ENCODE peak calls at places on chromosomes 1 and 21, in eight cellular contexts. I is nephron progenitor cell, O is GM12864, H is breast epithelium, V is BJ, J is PC-3, X is psoas muscle, Z is tibial nerve. S is an unnamed sample.

GRCh38 chr21:31136891-31137290 is 98.6 kb upstream of the KRTAP19-8 start:
- DNase-seq in I (no peak), O (no peak), H (no peak), V (no peak), J (no peak), X (no peak), Z (no peak), S (no peak)

GRCh38 chr1:21100496-21100895 is 76.2 kb downstream of the EIF4G3 start:
- DNase-seq in I (no peak), O (no peak), H (no peak), V (no peak), J (no peak), X (no peak), Z (peak; percentile 18), S (no peak)

GRCh38 chr21:33076600-33077329 is 6.8 kb downstream of the OLIG1 start:
- DNase-seq in I (no peak), O (no peak), H (no peak), V (no peak), J (no peak), X (no peak), Z (no peak), S (no peak)

GRCh38 chr1:29703596-29703995 is 467.3 kb downstream of the PTPRU start:
- DNase-seq in I (peak; percentile 46), O (no peak), H (no peak), V (no peak), J (peak; percentile 59), X (peak; percentile 17), Z (peak; percentile 8), S (peak; percentile 51)

GRCh38 chr1:207870279-207871031 is 40.5 kb downstream of the CD34 start:
- DNase-seq in I (no peak), O (no peak), H (no peak), V (no peak), J (no peak), X (no peak), Z (no peak), S (no peak)

GRCh38 chr1:19452221-19452663 is 33.1 kb downstream of the CAPZB start:
- DNase-seq in I (no peak), O (no peak), H (no peak), V (peak; percentile 80), J (no peak), X (peak; percentile 72), Z (no peak), S (no peak)

GRCh38 chr1:53541761-53542550 is 82.8 kb downstream of the DMRTB1 start:
- DNase-seq in I (peak; percentile 28), O (no peak), H (no peak), V (peak; percentile 90), J (peak; percentile 35), X (peak; percentile 52), Z (no peak), S (peak; percentile 48)

GRCh38 chr1:215474940-215475339 is 92.2 kb upstream of the KCTD3 start:
- DNase-seq in I (no peak), O (no peak), H (no peak), V (no peak), J (no peak), X (no peak), Z (no peak), S (no peak)

GRCh38 chr1:198042168-198042567 is 114.6 kb upstream of the NEK7 start:
- DNase-seq in I (no peak), O (no peak), H (no peak), V (no peak), J (no peak), X (no peak), Z (no peak), S (no peak)

GRCh38 chr1:206912445-206913095 is 9.2 kb downstream of the FCMR start:
- DNase-seq in I (peak; percentile 62), O (no peak), H (peak; percentile 69), V (no peak), J (peak; percentile 98), X (peak; percentile 70), Z (peak; percentile 80), S (peak; percentile 75)

GRCh38 chr1:36555041-36555440 is 72.3 kb upstream of the CSF3R start:
- DNase-seq in I (no peak), O (no peak), H (peak; percentile 14), V (no peak), J (no peak), X (no peak), Z (no peak), S (no peak)

GRCh38 chr1:75797606-75798216 is 1.0 kb downstream of the MSH4 start:
- DNase-seq in I (no peak), O (no peak), H (no peak), V (no peak), J (no peak), X (no peak), Z (no peak), S (no peak)

GRCh38 chr21:24290151-24290833 is 1317.0 kb downstream of the MRPL39 start:
- DNase-seq in I (no peak), O (no peak), H (no peak), V (no peak), J (no peak), X (no peak), Z (no peak), S (no peak)

GRCh38 chr1:111507411-111508201 is 4.2 kb upstream of the ADORA3 start:
- DNase-seq in I (peak; percentile 83), O (peak; percentile 92), H (no peak), V (no peak), J (peak; percentile 72), X (peak; percentile 86), Z (peak; percentile 63), S (peak; percentile 83)

GRCh38 chr21:41854426-41854995 is 24.6 kb downstream of the PRDM15 start:
- DNase-seq in I (no peak), O (no peak), H (no peak), V (no peak), J (no peak), X (no peak), Z (no peak), S (no peak)

DNA sequence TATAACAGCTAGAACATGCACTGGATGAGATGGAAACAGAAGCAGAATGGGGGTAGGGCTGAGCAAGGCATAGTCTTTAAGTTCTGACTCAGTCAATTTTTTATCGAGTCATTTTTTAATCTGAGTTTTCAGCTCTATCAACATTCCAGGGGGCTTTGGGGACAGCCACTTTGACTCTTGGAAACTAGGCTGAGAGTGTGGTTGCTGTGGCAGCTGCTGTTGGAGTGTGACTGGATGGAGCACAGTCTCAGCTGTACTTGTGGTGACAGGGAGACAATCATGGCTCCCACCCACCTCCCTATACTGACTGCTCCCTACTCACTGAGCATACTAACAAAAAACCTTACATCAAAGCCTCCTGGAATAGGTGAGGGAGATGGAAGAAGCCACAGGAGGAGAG is 25.0 kb downstream of the GJA5 start:
- DNase-seq in I (no peak), O (no peak), H (no peak), V (no peak), J (no peak), X (no peak), Z (no peak), S (no peak)
- TF ChIP-seq CTCF in I (no peak), O (no peak), H (no peak), V (no peak), J (no peak), X (no peak), Z (no peak), S (no peak)

DNA sequence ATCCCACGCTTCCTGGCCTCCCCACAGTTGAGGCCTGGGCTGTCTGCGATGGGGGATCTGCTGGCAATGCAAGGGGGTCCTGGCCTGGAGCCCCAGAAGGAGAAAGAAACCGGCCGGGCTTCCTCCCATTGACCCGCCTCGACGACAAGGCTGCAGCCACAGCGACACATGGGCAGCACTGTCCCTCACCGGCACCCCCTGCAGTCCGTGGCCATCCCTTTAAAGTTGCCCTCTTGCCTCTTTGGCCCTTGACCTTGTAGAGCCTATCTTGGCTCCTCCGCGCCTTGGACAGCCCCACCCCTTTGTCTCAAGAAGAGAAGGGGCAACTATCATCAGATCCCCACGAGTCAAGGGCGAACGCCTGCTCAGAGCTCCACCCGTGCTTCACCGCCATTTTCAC is 106.0 kb downstream of the CASZ1 start:
- DNase-seq in I (no peak), O (no peak), H (no peak), V (no peak), J (no peak), X (no peak), Z (no peak), S (no peak)
- TF ChIP-seq CTCF in I (no peak), O (no peak), H (no peak), V (no peak), J (peak; percentile 37), X (no peak), Z (no peak), S (no peak)

GRCh38 chr1:219660666-219661463 is 48.0 kb upstream of the ZC3H11B start:
- DNase-seq in I (peak; percentile 90), O (peak; percentile 58), H (peak; percentile 80), V (peak; percentile 34), J (peak; percentile 99), X (peak; percentile 91), Z (peak; percentile 92), S (peak; percentile 94)
- TF ChIP-seq CTCF in I (peak; percentile 77), O (peak; percentile 91), H (peak; percentile 25), V (peak; percentile 89), J (peak; percentile 99), X (peak; percentile 60), Z (peak; percentile 77), S (peak; percentile 74)

GRCh38 chr21:45372732-45373355 is 32.1 kb upstream of the COL18A1 start:
- DNase-seq in I (no peak), O (no peak), H (no peak), V (no peak), J (peak; percentile 69), X (peak; percentile 23), Z (no peak), S (peak; percentile 1)

GRCh38 chr21:45371092-45371491 is 33.9 kb upstream of the COL18A1 start:
- DNase-seq in I (no peak), O (no peak), H (no peak), V (no peak), J (no peak), X (peak; percentile 36), Z (no peak), S (no peak)

GRCh38 chr21:45371649-45372048 is 33.3 kb upstream of the COL18A1 start:
- DNase-seq in I (no peak), O (no peak), H (no peak), V (no peak), J (no peak), X (no peak), Z (no peak), S (no peak)

GRCh38 chr21:45367402-45368351 is 37.3 kb upstream of the COL18A1 start:
- DNase-seq in I (no peak), O (no peak), H (no peak), V (no peak), J (no peak), X (peak; percentile 29), Z (no peak), S (no peak)

GRCh38 chr21:45370575-45370974 is 34.4 kb upstream of the COL18A1 start:
- DNase-seq in I (no peak), O (no peak), H (no peak), V (no peak), J (no peak), X (peak; percentile 75), Z (no peak), S (no peak)
- TF ChIP-seq CTCF in I (no peak), O (no peak), H (no peak), V (no peak), J (no peak), X (no peak), Z (no peak), S (no peak)

GRCh38 chr1:227805606-227806197 is 9.8 kb upstream of the PRSS38 start:
- DNase-seq in I (no peak), O (no peak), H (no peak), V (peak; percentile 94), J (peak; percentile 100), X (no peak), Z (no peak), S (no peak)
- TF ChIP-seq CTCF in I (no peak), O (no peak), H (no peak), V (no peak), J (peak; percentile 79), X (no peak), Z (no peak), S (no peak)

S was measured in glutamatergic neuron.